ENCODE peak calls at places on chromosomes 4 and X, in seven cellular contexts. U is nucleus accumbens; G is HCEC 1CT; N is dermis microvascular lymphatic vessel endothelial cell; E is cardiac muscle cell; Z is NCI-H1092 treated with DMSO at 0.1 percent for 48 hours; T is activated CD4-positive, alpha-beta T cell treated with anti-CD3 and anti-CD28 coated beads, Interleukin-2, amount 10 ng/mL, durations not matched to agents 24 days and 14 days. P is an unnamed sample.

GRCh38 chrX:146056511-146057081 is 239.0 kb downstream of the SLITRK2 start:
- DNase-seq in N (no peak), T (no peak), U (no peak), Z (no peak), E (no peak), G (no peak), P (no peak)

GRCh38 chrX:101191217-101191750 is 28.3 kb upstream of the DRP2 start:
- DNase-seq in G (no peak), U (no peak), Z (no peak), E (peak), T (no peak), N (peak), P (peak)

GRCh38 chr4:86968477-86969015 is 33.7 kb downstream of the AFF1 start:
- DNase-seq in U (no peak), G (no peak), N (peak), Z (no peak), T (no peak), E (no peak), P (no peak)

GRCh38 chrX:19709117-19709811 is 178.1 kb downstream of the SH3KBP1 start:
- DNase-seq in N (no peak), T (no peak), G (no peak), E (no peak), Z (no peak), U (no peak), P (no peak)

GRCh38 chr4:118344801-118345200 is 8.0 kb downstream of the PRSS12 start:
- DNase-seq in G (no peak), E (no peak), Z (no peak), U (no peak), T (no peak), N (no peak), P (no peak)

GRCh38 chr4:105106416-105106815 is 40.3 kb upstream of the TET2 start:
- DNase-seq in E (no peak), G (no peak), T (no peak), N (no peak), U (no peak), Z (no peak), P (peak)

GRCh38 chr4:89312066-89312465 is 4.5 kb upstream of the GPRIN3 start:
- DNase-seq in Z (no peak), E (peak), G (no peak), U (no peak), N (no peak), T (no peak), P (peak)

GRCh38 chr4:90419124-90419711 is 292.0 kb downstream of the CCSER1 start:
- DNase-seq in T (no peak), N (peak), Z (peak), E (peak), U (no peak), G (peak), P (peak)

P was measured in fibroblast of lung.